ENCODE peak calls at places on chromosome 9, in four cellular contexts. One of them, this sample, is unnamed.

GRCh38 chr9:82354260-82354659 is 365.7 kb downstream of the SPATA31D1 start:
- DNase-seq in K562: no peak
- DNase-seq in SK-N-SH: no peak
- DNase-seq in GM12878: no peak
- DNase-seq in this sample: no peak

GRCh38 chr9:133512253-133513213 is 12.2 kb downstream of the MYMK start:
- DNase-seq in K562: no peak
- DNase-seq in SK-N-SH: peak
- DNase-seq in GM12878: no peak
- DNase-seq in this sample: no peak

GRCh38 chr9:126157409-126157808 is 169.2 kb upstream of the MVB12B start:
- DNase-seq in K562: no peak
- DNase-seq in SK-N-SH: no peak
- DNase-seq in GM12878: no peak
- DNase-seq in this sample: no peak

GRCh38 chr9:113454914-113455761 is 8.4 kb upstream of the RGS3 start:
- DNase-seq in K562: peak
- DNase-seq in SK-N-SH: no peak
- DNase-seq in GM12878: no peak
- DNase-seq in this sample: peak

GRCh38 chr9:706606-707451 is 134.7 kb upstream of the DMRT1 start:
- DNase-seq in K562: peak
- DNase-seq in SK-N-SH: peak
- DNase-seq in GM12878: no peak
- DNase-seq in this sample: peak

GRCh38 chr9:128192601-128193371 is 1.4 kb upstream of the CIZ1 start:
- DNase-seq in K562: peak
- DNase-seq in SK-N-SH: peak
- DNase-seq in GM12878: no peak
- DNase-seq in this sample: no peak

GRCh38 chr9:35952526-35953191 is 5.3 kb downstream of the OR2S2 start:
- DNase-seq in K562: no peak
- DNase-seq in SK-N-SH: no peak
- DNase-seq in GM12878: no peak
- DNase-seq in this sample: no peak

GRCh38 chr9:128684065-128684324 is 5.0 kb upstream of the SET start:
- DNase-seq in K562: no peak
- DNase-seq in SK-N-SH: no peak
- DNase-seq in GM12878: no peak
- DNase-seq in this sample: no peak

GRCh38 chr9:138072161-138072842 is 194.7 kb downstream of the CACNA1B start:
- DNase-seq in K562: no peak
- DNase-seq in SK-N-SH: peak
- DNase-seq in GM12878: no peak
- DNase-seq in this sample: no peak

GRCh38 chr9:35540315-35540714 is 50.4 kb downstream of the RUSC2 start:
- DNase-seq in K562: no peak
- DNase-seq in SK-N-SH: no peak
- DNase-seq in GM12878: no peak
- DNase-seq in this sample: no peak

GRCh38 chr9:131080589-131080988 is 15.7 kb upstream of the AIF1L start:
- DNase-seq in K562: peak
- DNase-seq in SK-N-SH: no peak
- DNase-seq in GM12878: no peak
- DNase-seq in this sample: no peak

GRCh38 chr9:93492327-93492726 is 38.9 kb upstream of the FAM120AOS start:
- DNase-seq in K562: no peak
- DNase-seq in SK-N-SH: no peak
- DNase-seq in GM12878: no peak
- DNase-seq in this sample: no peak

GRCh38 chr9:115204827-115205506 is 87.0 kb upstream of the TNC start:
- DNase-seq in K562: no peak
- DNase-seq in SK-N-SH: no peak
- DNase-seq in GM12878: no peak
- DNase-seq in this sample: no peak

GRCh38 chr9:136342191-136343120 is 15.1 kb downstream of the GPSM1 start:
- DNase-seq in K562: peak
- DNase-seq in SK-N-SH: peak
- DNase-seq in GM12878: peak
- DNase-seq in this sample: no peak
- TF ChIP-seq NFIC in K562: no peak
- TF ChIP-seq NFIC in SK-N-SH: no peak
- TF ChIP-seq NFIC in GM12878: no peak
- TF ChIP-seq NFIC in this sample: no peak

GRCh38 chr9:69812068-69813000 is 8.3 kb upstream of the CFAP95 start:
- DNase-seq in K562: no peak
- DNase-seq in SK-N-SH: no peak
- DNase-seq in GM12878: no peak
- DNase-seq in this sample: no peak
- TF ChIP-seq NFIC in K562: no peak
- TF ChIP-seq NFIC in SK-N-SH: no peak
- TF ChIP-seq NFIC in GM12878: no peak
- TF ChIP-seq NFIC in this sample: no peak

GRCh38 chr9:20040991-20041606 is 252.3 kb upstream of the SLC24A2 start:
- DNase-seq in K562: no peak
- DNase-seq in SK-N-SH: peak
- DNase-seq in GM12878: no peak
- DNase-seq in this sample: no peak
- TF ChIP-seq NFIC in K562: no peak
- TF ChIP-seq NFIC in SK-N-SH: no peak
- TF ChIP-seq NFIC in GM12878: no peak
- TF ChIP-seq NFIC in this sample: no peak

DNA sequence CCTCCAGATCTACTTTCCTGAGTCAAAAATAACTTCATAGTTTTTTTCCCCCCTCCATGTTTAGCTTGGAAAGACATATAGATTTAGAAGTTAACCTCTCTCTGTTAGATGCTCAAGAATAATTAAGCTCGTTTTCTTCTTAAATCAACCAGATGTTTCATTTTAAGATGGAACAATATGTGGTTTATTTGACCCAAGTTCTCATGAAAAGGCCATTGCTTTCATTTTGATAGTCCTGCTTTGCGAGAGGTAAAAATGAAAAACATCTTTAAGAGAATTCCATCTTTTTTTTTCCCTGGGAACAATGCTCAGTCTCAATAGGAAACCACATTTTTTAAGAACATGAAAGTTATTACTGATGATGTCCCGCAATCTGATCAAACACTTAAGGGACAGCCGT is 27.8 kb upstream of the GAS1 start:
- DNase-seq in K562: no peak
- DNase-seq in SK-N-SH: no peak
- DNase-seq in GM12878: no peak
- DNase-seq in this sample: no peak
- TF ChIP-seq NFIC in K562: no peak
- TF ChIP-seq NFIC in SK-N-SH: no peak
- TF ChIP-seq NFIC in GM12878: no peak
- TF ChIP-seq NFIC in this sample: no peak

GRCh38 chr9:20552874-20553624 is 69.2 kb downstream of the MLLT3 start:
- DNase-seq in K562: no peak
- DNase-seq in SK-N-SH: no peak
- DNase-seq in GM12878: peak
- DNase-seq in this sample: peak

GRCh38 chr9:20549053-20549452 is 73.2 kb downstream of the MLLT3 start:
- DNase-seq in K562: no peak
- DNase-seq in SK-N-SH: no peak
- DNase-seq in GM12878: no peak
- DNase-seq in this sample: no peak

GRCh38 chr9:20550326-20550725 is 72.0 kb downstream of the MLLT3 start:
- DNase-seq in K562: no peak
- DNase-seq in SK-N-SH: no peak
- DNase-seq in GM12878: no peak
- DNase-seq in this sample: no peak

GRCh38 chr9:20551835-20552234 is 70.5 kb downstream of the MLLT3 start:
- DNase-seq in K562: no peak
- DNase-seq in SK-N-SH: no peak
- DNase-seq in GM12878: peak
- DNase-seq in this sample: no peak

GRCh38 chr9:20551236-20551635 is 71.1 kb downstream of the MLLT3 start:
- DNase-seq in K562: no peak
- DNase-seq in SK-N-SH: no peak
- DNase-seq in GM12878: no peak
- DNase-seq in this sample: peak
- TF ChIP-seq NFIC in K562: no peak
- TF ChIP-seq NFIC in SK-N-SH: no peak
- TF ChIP-seq NFIC in GM12878: no peak
- TF ChIP-seq NFIC in this sample: no peak